ENCODE peak calls at places on chromosome 1, in ten cellular contexts. One of them, this sample, is unnamed.

GRCh38 chr1:71045463-71046028 is 2.1 kb downstream of the PTGER3 start:
- DNase-seq in nephron progenitor cell: no peak
- DNase-seq in foreskin fibroblast: no peak
- DNase-seq in omental fat pad: no peak
- DNase-seq in fibroblast of the aortic adventitia: no peak
- DNase-seq in GM13977: no peak
- DNase-seq in cardiac fibroblast: no peak
- DNase-seq in astrocyte of the cerebellum: no peak
- DNase-seq in lower lobe of right lung: no peak
- DNase-seq in heart right ventricle: no peak
- DNase-seq in this sample: no peak

GRCh38 chr1:206635983-206636354 is 633 bp downstream of the DYRK3 start:
- DNase-seq in heart right ventricle: no peak
- DNase-seq in fibroblast of the aortic adventitia: peak
- DNase-seq in lower lobe of right lung: no peak
- DNase-seq in nephron progenitor cell: peak
- DNase-seq in GM13977: no peak
- DNase-seq in cardiac fibroblast: peak
- DNase-seq in omental fat pad: no peak
- DNase-seq in astrocyte of the cerebellum: no peak
- DNase-seq in foreskin fibroblast: peak
- DNase-seq in this sample: peak

GRCh38 chr1:111471012-111471411 is 2.8 kb upstream of the C1orf162 start:
- DNase-seq in heart right ventricle: peak
- DNase-seq in lower lobe of right lung: peak
- DNase-seq in fibroblast of the aortic adventitia: no peak
- DNase-seq in foreskin fibroblast: no peak
- DNase-seq in cardiac fibroblast: no peak
- DNase-seq in nephron progenitor cell: no peak
- DNase-seq in GM13977: no peak
- DNase-seq in omental fat pad: no peak
- DNase-seq in astrocyte of the cerebellum: no peak
- DNase-seq in this sample: no peak

GRCh38 chr1:239884776-239885175 is 206.9 kb upstream of the FMN2 start:
- DNase-seq in fibroblast of the aortic adventitia: no peak
- DNase-seq in foreskin fibroblast: no peak
- DNase-seq in GM13977: no peak
- DNase-seq in heart right ventricle: no peak
- DNase-seq in astrocyte of the cerebellum: no peak
- DNase-seq in lower lobe of right lung: no peak
- DNase-seq in omental fat pad: no peak
- DNase-seq in nephron progenitor cell: no peak
- DNase-seq in cardiac fibroblast: no peak
- DNase-seq in this sample: peak

GRCh38 chr1:238469146-238469601 is 578.5 kb upstream of the ZP4 start:
- DNase-seq in astrocyte of the cerebellum: peak
- DNase-seq in nephron progenitor cell: no peak
- DNase-seq in GM13977: no peak
- DNase-seq in omental fat pad: no peak
- DNase-seq in fibroblast of the aortic adventitia: peak
- DNase-seq in lower lobe of right lung: no peak
- DNase-seq in foreskin fibroblast: no peak
- DNase-seq in heart right ventricle: no peak
- DNase-seq in cardiac fibroblast: peak
- DNase-seq in this sample: peak

GRCh38 chr1:31181515-31182343 is 58.0 kb downstream of the NKAIN1 start:
- DNase-seq in fibroblast of the aortic adventitia: peak
- DNase-seq in GM13977: peak
- DNase-seq in heart right ventricle: peak
- DNase-seq in foreskin fibroblast: peak
- DNase-seq in nephron progenitor cell: peak
- DNase-seq in omental fat pad: no peak
- DNase-seq in cardiac fibroblast: peak
- DNase-seq in lower lobe of right lung: peak
- DNase-seq in astrocyte of the cerebellum: no peak
- DNase-seq in this sample: peak

GRCh38 chr1:233912447-233912846 is 8.0 kb downstream of the SLC35F3 start:
- DNase-seq in astrocyte of the cerebellum: no peak
- DNase-seq in GM13977: no peak
- DNase-seq in cardiac fibroblast: no peak
- DNase-seq in nephron progenitor cell: no peak
- DNase-seq in lower lobe of right lung: no peak
- DNase-seq in heart right ventricle: no peak
- DNase-seq in omental fat pad: no peak
- DNase-seq in fibroblast of the aortic adventitia: no peak
- DNase-seq in foreskin fibroblast: no peak
- DNase-seq in this sample: no peak

GRCh38 chr1:50976890-50977574 is 7.0 kb downstream of the CDKN2C start:
- DNase-seq in cardiac fibroblast: peak
- DNase-seq in astrocyte of the cerebellum: no peak
- DNase-seq in foreskin fibroblast: peak
- DNase-seq in fibroblast of the aortic adventitia: peak
- DNase-seq in heart right ventricle: peak
- DNase-seq in lower lobe of right lung: no peak
- DNase-seq in omental fat pad: no peak
- DNase-seq in GM13977: peak
- DNase-seq in nephron progenitor cell: peak
- DNase-seq in this sample: peak

GRCh38 chr1:6889875-6890480 is 104.7 kb downstream of the CAMTA1 start:
- DNase-seq in foreskin fibroblast: peak
- DNase-seq in fibroblast of the aortic adventitia: peak
- DNase-seq in heart right ventricle: peak
- DNase-seq in nephron progenitor cell: peak
- DNase-seq in cardiac fibroblast: peak
- DNase-seq in omental fat pad: no peak
- DNase-seq in GM13977: no peak
- DNase-seq in lower lobe of right lung: peak
- DNase-seq in astrocyte of the cerebellum: peak
- DNase-seq in this sample: peak

GRCh38 chr1:243791586-243792267 is 58.3 kb downstream of the AKT3 start:
- DNase-seq in nephron progenitor cell: no peak
- DNase-seq in lower lobe of right lung: no peak
- DNase-seq in heart right ventricle: no peak
- DNase-seq in astrocyte of the cerebellum: no peak
- DNase-seq in foreskin fibroblast: no peak
- DNase-seq in fibroblast of the aortic adventitia: no peak
- DNase-seq in cardiac fibroblast: peak
- DNase-seq in GM13977: no peak
- DNase-seq in omental fat pad: no peak
- DNase-seq in this sample: no peak

GRCh38 chr1:63877816-63878215 is 104.0 kb downstream of the ROR1 start:
- DNase-seq in nephron progenitor cell: no peak
- DNase-seq in foreskin fibroblast: peak
- DNase-seq in fibroblast of the aortic adventitia: peak
- DNase-seq in lower lobe of right lung: no peak
- DNase-seq in GM13977: no peak
- DNase-seq in astrocyte of the cerebellum: peak
- DNase-seq in heart right ventricle: no peak
- DNase-seq in cardiac fibroblast: peak
- DNase-seq in omental fat pad: no peak
- DNase-seq in this sample: peak

GRCh38 chr1:66282343-66282852 is 251.6 kb upstream of the SGIP1 start:
- DNase-seq in cardiac fibroblast: peak
- DNase-seq in GM13977: peak
- DNase-seq in foreskin fibroblast: peak
- DNase-seq in fibroblast of the aortic adventitia: peak
- DNase-seq in heart right ventricle: peak
- DNase-seq in nephron progenitor cell: no peak
- DNase-seq in omental fat pad: no peak
- DNase-seq in lower lobe of right lung: no peak
- DNase-seq in astrocyte of the cerebellum: no peak
- DNase-seq in this sample: peak

GRCh38 chr1:214446772-214447556 is 104.4 kb downstream of the PTPN14 start:
- DNase-seq in omental fat pad: no peak
- DNase-seq in astrocyte of the cerebellum: peak
- DNase-seq in GM13977: no peak
- DNase-seq in nephron progenitor cell: peak
- DNase-seq in cardiac fibroblast: peak
- DNase-seq in foreskin fibroblast: peak
- DNase-seq in fibroblast of the aortic adventitia: peak
- DNase-seq in lower lobe of right lung: no peak
- DNase-seq in heart right ventricle: no peak
- DNase-seq in this sample: peak

GRCh38 chr1:12626888-12627287 is 8.9 kb upstream of the DHRS3 start:
- DNase-seq in fibroblast of the aortic adventitia: no peak
- DNase-seq in nephron progenitor cell: no peak
- DNase-seq in foreskin fibroblast: no peak
- DNase-seq in omental fat pad: no peak
- DNase-seq in heart right ventricle: no peak
- DNase-seq in lower lobe of right lung: no peak
- DNase-seq in cardiac fibroblast: no peak
- DNase-seq in astrocyte of the cerebellum: no peak
- DNase-seq in GM13977: no peak
- DNase-seq in this sample: no peak

GRCh38 chr1:59355361-59355760 is 58.5 kb downstream of the FGGY start:
- DNase-seq in nephron progenitor cell: no peak
- DNase-seq in lower lobe of right lung: no peak
- DNase-seq in heart right ventricle: no peak
- DNase-seq in fibroblast of the aortic adventitia: no peak
- DNase-seq in foreskin fibroblast: no peak
- DNase-seq in astrocyte of the cerebellum: no peak
- DNase-seq in GM13977: no peak
- DNase-seq in omental fat pad: no peak
- DNase-seq in cardiac fibroblast: no peak
- DNase-seq in this sample: no peak

GRCh38 chr1:201381130-201381529 is 3.6 kb upstream of the TNNT2 start:
- DNase-seq in foreskin fibroblast: no peak
- DNase-seq in GM13977: no peak
- DNase-seq in omental fat pad: no peak
- DNase-seq in lower lobe of right lung: peak
- DNase-seq in nephron progenitor cell: no peak
- DNase-seq in cardiac fibroblast: no peak
- DNase-seq in fibroblast of the aortic adventitia: no peak
- DNase-seq in astrocyte of the cerebellum: no peak
- DNase-seq in heart right ventricle: no peak
- DNase-seq in this sample: no peak

GRCh38 chr1:216464489-216464888 is 41.2 kb upstream of the USH2A start:
- DNase-seq in omental fat pad: no peak
- DNase-seq in astrocyte of the cerebellum: peak
- DNase-seq in GM13977: no peak
- DNase-seq in lower lobe of right lung: no peak
- DNase-seq in foreskin fibroblast: peak
- DNase-seq in fibroblast of the aortic adventitia: peak
- DNase-seq in heart right ventricle: no peak
- DNase-seq in nephron progenitor cell: no peak
- DNase-seq in cardiac fibroblast: peak
- DNase-seq in this sample: peak

GRCh38 chr1:202276081-202276715 is 65.5 kb downstream of the UBE2T start:
- DNase-seq in nephron progenitor cell: no peak
- DNase-seq in astrocyte of the cerebellum: no peak
- DNase-seq in omental fat pad: no peak
- DNase-seq in GM13977: no peak
- DNase-seq in lower lobe of right lung: no peak
- DNase-seq in fibroblast of the aortic adventitia: no peak
- DNase-seq in cardiac fibroblast: no peak
- DNase-seq in heart right ventricle: no peak
- DNase-seq in foreskin fibroblast: no peak
- DNase-seq in this sample: no peak

GRCh38 chr1:82015444-82015843 is 214.7 kb downstream of the ADGRL2 start:
- DNase-seq in foreskin fibroblast: no peak
- DNase-seq in GM13977: no peak
- DNase-seq in lower lobe of right lung: no peak
- DNase-seq in cardiac fibroblast: no peak
- DNase-seq in nephron progenitor cell: no peak
- DNase-seq in omental fat pad: no peak
- DNase-seq in astrocyte of the cerebellum: no peak
- DNase-seq in heart right ventricle: no peak
- DNase-seq in fibroblast of the aortic adventitia: no peak
- DNase-seq in this sample: no peak

GRCh38 chr1:229254910-229255541 is 15.9 kb upstream of the RAB4A start:
- DNase-seq in heart right ventricle: no peak
- DNase-seq in cardiac fibroblast: peak
- DNase-seq in lower lobe of right lung: no peak
- DNase-seq in astrocyte of the cerebellum: no peak
- DNase-seq in fibroblast of the aortic adventitia: peak
- DNase-seq in GM13977: no peak
- DNase-seq in omental fat pad: no peak
- DNase-seq in foreskin fibroblast: no peak
- DNase-seq in nephron progenitor cell: no peak
- DNase-seq in this sample: no peak
- TF ChIP-seq CTCF in heart right ventricle: peak
- TF ChIP-seq CTCF in cardiac fibroblast: peak
- TF ChIP-seq CTCF in lower lobe of right lung: peak
- TF ChIP-seq CTCF in astrocyte of the cerebellum: peak
- TF ChIP-seq CTCF in fibroblast of the aortic adventitia: peak
- TF ChIP-seq CTCF in GM13977: peak
- TF ChIP-seq CTCF in omental fat pad: no peak
- TF ChIP-seq CTCF in foreskin fibroblast: peak
- TF ChIP-seq CTCF in nephron progenitor cell: peak
- TF ChIP-seq CTCF in this sample: peak

DNA sequence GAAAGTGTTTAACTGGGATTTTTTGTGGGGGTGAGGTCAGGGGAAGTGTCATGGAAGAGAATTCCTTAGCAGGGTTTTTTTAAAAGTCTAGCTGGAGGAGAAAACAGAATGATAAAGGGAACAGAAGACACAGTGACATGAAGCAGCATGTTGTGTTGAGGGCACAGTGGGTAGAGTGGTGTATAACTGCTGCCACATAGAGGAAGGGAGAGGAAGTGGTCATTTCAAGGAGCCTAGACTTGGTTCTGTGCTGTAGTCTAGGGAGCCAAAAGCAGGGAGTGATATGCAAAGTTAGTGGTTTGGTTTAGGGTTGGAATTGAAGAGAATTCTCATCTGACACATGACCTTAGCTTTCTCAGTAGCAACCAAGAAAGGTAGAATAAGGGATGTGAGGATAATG is 10.2 kb downstream of the EEIG2 start:
- DNase-seq in GM13977: peak
- DNase-seq in fibroblast of the aortic adventitia: no peak
- DNase-seq in cardiac fibroblast: peak
- DNase-seq in astrocyte of the cerebellum: no peak
- DNase-seq in heart right ventricle: no peak
- DNase-seq in omental fat pad: no peak
- DNase-seq in foreskin fibroblast: peak
- DNase-seq in lower lobe of right lung: no peak
- DNase-seq in nephron progenitor cell: no peak
- DNase-seq in this sample: no peak
- TF ChIP-seq CTCF in GM13977: peak
- TF ChIP-seq CTCF in fibroblast of the aortic adventitia: peak
- TF ChIP-seq CTCF in cardiac fibroblast: peak
- TF ChIP-seq CTCF in astrocyte of the cerebellum: peak
- TF ChIP-seq CTCF in heart right ventricle: peak
- TF ChIP-seq CTCF in omental fat pad: no peak
- TF ChIP-seq CTCF in foreskin fibroblast: no peak
- TF ChIP-seq CTCF in lower lobe of right lung: peak
- TF ChIP-seq CTCF in nephron progenitor cell: peak
- TF ChIP-seq CTCF in this sample: peak

GRCh38 chr1:46535063-46535462 is 16.4 kb downstream of the KNCN start:
- DNase-seq in cardiac fibroblast: no peak
- DNase-seq in foreskin fibroblast: peak
- DNase-seq in heart right ventricle: no peak
- DNase-seq in astrocyte of the cerebellum: no peak
- DNase-seq in omental fat pad: no peak
- DNase-seq in nephron progenitor cell: peak
- DNase-seq in fibroblast of the aortic adventitia: no peak
- DNase-seq in lower lobe of right lung: no peak
- DNase-seq in GM13977: peak
- DNase-seq in this sample: no peak
- TF ChIP-seq CTCF in cardiac fibroblast: peak
- TF ChIP-seq CTCF in foreskin fibroblast: peak
- TF ChIP-seq CTCF in heart right ventricle: peak
- TF ChIP-seq CTCF in astrocyte of the cerebellum: peak
- TF ChIP-seq CTCF in omental fat pad: no peak
- TF ChIP-seq CTCF in nephron progenitor cell: peak
- TF ChIP-seq CTCF in fibroblast of the aortic adventitia: peak
- TF ChIP-seq CTCF in lower lobe of right lung: peak
- TF ChIP-seq CTCF in GM13977: peak
- TF ChIP-seq CTCF in this sample: peak

GRCh38 chr1:91476538-91477217 is 24.0 kb upstream of the CDC7 start:
- DNase-seq in GM13977: no peak
- DNase-seq in fibroblast of the aortic adventitia: peak
- DNase-seq in heart right ventricle: peak
- DNase-seq in astrocyte of the cerebellum: no peak
- DNase-seq in cardiac fibroblast: peak
- DNase-seq in nephron progenitor cell: no peak
- DNase-seq in lower lobe of right lung: no peak
- DNase-seq in foreskin fibroblast: no peak
- DNase-seq in omental fat pad: no peak
- DNase-seq in this sample: no peak
- TF ChIP-seq CTCF in GM13977: no peak
- TF ChIP-seq CTCF in fibroblast of the aortic adventitia: no peak
- TF ChIP-seq CTCF in heart right ventricle: no peak
- TF ChIP-seq CTCF in astrocyte of the cerebellum: no peak
- TF ChIP-seq CTCF in cardiac fibroblast: no peak
- TF ChIP-seq CTCF in nephron progenitor cell: no peak
- TF ChIP-seq CTCF in lower lobe of right lung: no peak
- TF ChIP-seq CTCF in foreskin fibroblast: no peak
- TF ChIP-seq CTCF in omental fat pad: no peak
- TF ChIP-seq CTCF in this sample: no peak